ENCODE peak calls at places on chromosomes 11 and 22, in four cellular contexts. K is cardiac muscle cell, V is astrocyte of the spinal cord, Z is nucleus accumbens. U is an unnamed sample.

GRCh38 chr11:61475433-61475832 is 33.1 kb upstream of the LRRC10B start:
- DNase-seq in Z (no peak), K (no peak), V (no peak), U (no peak)

GRCh38 chr11:67022341-67022933 is 497 bp upstream of the SYT12 start:
- DNase-seq in V (peak), Z (peak), K (no peak), U (no peak)

GRCh38 chr11:130006929-130007328 is 4.3 kb upstream of the PRDM10 start:
- DNase-seq in V (no peak), K (no peak), Z (no peak), U (no peak)

GRCh38 chr22:46614070-46614931 is 5.9 kb upstream of the GRAMD4 start:
- DNase-seq in K (no peak), V (no peak), Z (no peak), U (peak)

GRCh38 chr22:20062043-20062765 is 17.8 kb upstream of the DGCR8 start:
- DNase-seq in V (no peak), Z (no peak), K (no peak), U (no peak)

GRCh38 chr11:8032576-8033311 is 45.6 kb downstream of the EIF3F start:
- DNase-seq in K (no peak), Z (no peak), V (no peak), U (no peak)

GRCh38 chr11:126914941-126915340 is 85.6 kb downstream of the KIRREL3 start:
- DNase-seq in K (no peak), V (peak), Z (no peak), U (no peak)

GRCh38 chr11:75445315-75445953 is 12.4 kb upstream of the KLHL35 start:
- DNase-seq in K (peak), Z (peak), V (peak), U (peak)

GRCh38 chr11:31813961-31814868 is 3.1 kb upstream of the PAX6 start:
- DNase-seq in V (no peak), Z (no peak), K (no peak), U (no peak)